ENCODE peak calls at places on chromosomes 2 and 18, in seven cellular contexts. One of them, this sample, is unnamed.

GRCh38 chr2:241852981-241853631 is 5.6 kb downstream of the PDCD1 start:
- DNase-seq in NCI-H1694: no peak
- DNase-seq in cardiac fibroblast: no peak
- DNase-seq in NCI-H1930: no peak
- DNase-seq in fibroblast of the aortic adventitia: no peak
- DNase-seq in K562: no peak
- DNase-seq in A172: no peak
- DNase-seq in this sample: no peak

GRCh38 chr18:37270666-37271052 is 294.9 kb downstream of the CELF4 start:
- DNase-seq in NCI-H1694: no peak
- DNase-seq in cardiac fibroblast: no peak
- DNase-seq in NCI-H1930: no peak
- DNase-seq in fibroblast of the aortic adventitia: no peak
- DNase-seq in K562: no peak
- DNase-seq in A172: no peak
- DNase-seq in this sample: no peak

GRCh38 chr18:31723639-31723997 is 37.1 kb downstream of the SLC25A52 start:
- DNase-seq in NCI-H1694: no peak
- DNase-seq in cardiac fibroblast: no peak
- DNase-seq in NCI-H1930: no peak
- DNase-seq in fibroblast of the aortic adventitia: no peak
- DNase-seq in K562: no peak
- DNase-seq in A172: no peak
- DNase-seq in this sample: no peak

GRCh38 chr2:240567137-240567871 is 980 bp upstream of the RNPEPL1 start:
- DNase-seq in NCI-H1694: no peak
- DNase-seq in cardiac fibroblast: peak
- DNase-seq in NCI-H1930: no peak
- DNase-seq in fibroblast of the aortic adventitia: no peak
- DNase-seq in K562: no peak
- DNase-seq in A172: no peak
- DNase-seq in this sample: no peak

GRCh38 chr2:202001826-202002225 is 31.8 kb upstream of the FZD7 start:
- DNase-seq in NCI-H1694: no peak
- DNase-seq in cardiac fibroblast: no peak
- DNase-seq in NCI-H1930: no peak
- DNase-seq in fibroblast of the aortic adventitia: no peak
- DNase-seq in K562: no peak
- DNase-seq in A172: no peak
- DNase-seq in this sample: no peak

GRCh38 chr2:120310136-120310535 is 35.8 kb upstream of the INHBB start:
- DNase-seq in NCI-H1694: no peak
- DNase-seq in cardiac fibroblast: no peak
- DNase-seq in NCI-H1930: no peak
- DNase-seq in fibroblast of the aortic adventitia: no peak
- DNase-seq in K562: no peak
- DNase-seq in A172: no peak
- DNase-seq in this sample: no peak

GRCh38 chr18:63619661-63620060 is 24.4 kb downstream of the SERPINB4 start:
- DNase-seq in NCI-H1694: no peak
- DNase-seq in cardiac fibroblast: no peak
- DNase-seq in NCI-H1930: no peak
- DNase-seq in fibroblast of the aortic adventitia: peak
- DNase-seq in K562: no peak
- DNase-seq in A172: no peak
- DNase-seq in this sample: no peak

GRCh38 chr2:232473467-232473890 is 14.2 kb downstream of the ECEL1 start:
- DNase-seq in NCI-H1694: peak
- DNase-seq in cardiac fibroblast: no peak
- DNase-seq in NCI-H1930: no peak
- DNase-seq in fibroblast of the aortic adventitia: peak
- DNase-seq in K562: no peak
- DNase-seq in A172: no peak
- DNase-seq in this sample: no peak

GRCh38 chr18:79572093-79572780 is 107.4 kb upstream of the CTDP1 start:
- DNase-seq in NCI-H1694: no peak
- DNase-seq in cardiac fibroblast: no peak
- DNase-seq in NCI-H1930: no peak
- DNase-seq in fibroblast of the aortic adventitia: no peak
- DNase-seq in K562: no peak
- DNase-seq in A172: no peak
- DNase-seq in this sample: no peak

GRCh38 chr2:161273038-161273760 is 35.0 kb upstream of the PSMD14 start:
- DNase-seq in NCI-H1694: peak
- DNase-seq in cardiac fibroblast: peak
- DNase-seq in NCI-H1930: peak
- DNase-seq in fibroblast of the aortic adventitia: peak
- DNase-seq in K562: peak
- DNase-seq in A172: peak
- DNase-seq in this sample: no peak

GRCh38 chr2:226184940-226185575 is 614.6 kb downstream of the IRS1 start:
- DNase-seq in NCI-H1694: peak
- DNase-seq in cardiac fibroblast: peak
- DNase-seq in NCI-H1930: no peak
- DNase-seq in fibroblast of the aortic adventitia: peak
- DNase-seq in K562: no peak
- DNase-seq in A172: no peak
- DNase-seq in this sample: no peak

GRCh38 chr2:172861163-172861562 is 125.5 kb downstream of the RAPGEF4 start:
- DNase-seq in NCI-H1694: no peak
- DNase-seq in cardiac fibroblast: no peak
- DNase-seq in NCI-H1930: no peak
- DNase-seq in fibroblast of the aortic adventitia: no peak
- DNase-seq in K562: no peak
- DNase-seq in A172: no peak
- DNase-seq in this sample: no peak

GRCh38 chr2:3168230-3168891 is 209.3 kb downstream of the EIPR1 start:
- DNase-seq in NCI-H1694: no peak
- DNase-seq in cardiac fibroblast: peak
- DNase-seq in NCI-H1930: no peak
- DNase-seq in fibroblast of the aortic adventitia: peak
- DNase-seq in K562: no peak
- DNase-seq in A172: peak
- DNase-seq in this sample: no peak

GRCh38 chr18:22230403-22231042 is 61.1 kb downstream of the GATA6 start:
- DNase-seq in NCI-H1694: no peak
- DNase-seq in cardiac fibroblast: peak
- DNase-seq in NCI-H1930: no peak
- DNase-seq in fibroblast of the aortic adventitia: peak
- DNase-seq in K562: no peak
- DNase-seq in A172: peak
- DNase-seq in this sample: no peak

GRCh38 chr2:180910831-180911665 is 69.4 kb upstream of the UBE2E3 start:
- DNase-seq in NCI-H1694: no peak
- DNase-seq in cardiac fibroblast: peak
- DNase-seq in NCI-H1930: no peak
- DNase-seq in fibroblast of the aortic adventitia: no peak
- DNase-seq in K562: no peak
- DNase-seq in A172: no peak
- DNase-seq in this sample: no peak

GRCh38 chr2:172613035-172613434 is 57.1 kb downstream of the PDK1 start:
- DNase-seq in NCI-H1694: no peak
- DNase-seq in cardiac fibroblast: no peak
- DNase-seq in NCI-H1930: no peak
- DNase-seq in fibroblast of the aortic adventitia: peak
- DNase-seq in K562: peak
- DNase-seq in A172: no peak
- DNase-seq in this sample: no peak

GRCh38 chr2:167544602-167545001 is 656.3 kb downstream of the XIRP2 start:
- DNase-seq in NCI-H1694: no peak
- DNase-seq in cardiac fibroblast: no peak
- DNase-seq in NCI-H1930: no peak
- DNase-seq in fibroblast of the aortic adventitia: no peak
- DNase-seq in K562: no peak
- DNase-seq in A172: no peak
- DNase-seq in this sample: no peak